ENCODE peak calls at places on chromosome 9, in eight cellular contexts. Z is cardiac muscle cell; W is T-cell; N is stimulated activated CD4-positive, alpha-beta T cell treated with anti-CD3 and anti-CD28 coated beads, Interleukin-2, amount 100 ng/mL, for 48 hours; L is CD4-positive, alpha-beta T cell; I is AG08396; J is left colon; P is naive thymus-derived CD4-positive, alpha-beta T cell. O is an unnamed sample.

GRCh38 chr9:70947086-70947485 is 174.3 kb downstream of the TRPM3 start:
- DNase-seq in Z (no peak), J (no peak), I (no peak), N (no peak), L (no peak), W (no peak), P (no peak), O (no peak)

GRCh38 chr9:16626577-16627130 is 243.8 kb downstream of the BNC2 start:
- DNase-seq in L (no peak), P (no peak), I (peak; percentile 73), Z (peak; percentile 84), J (no peak), W (no peak), N (no peak), O (no peak)

GRCh38 chr9:2663886-2664674 is 42.5 kb downstream of the VLDLR start:
- DNase-seq in P (no peak), I (no peak), N (no peak), J (no peak), W (no peak), Z (no peak), L (no peak), O (no peak)

GRCh38 chr9:92424340-92424739 is at the start of gene OMD:
- DNase-seq in W (no peak), Z (no peak), N (no peak), L (no peak), J (no peak), P (no peak), I (no peak), O (no peak)

GRCh38 chr9:109968702-109969450 is 188.9 kb downstream of the PALM2AKAP2 start:
- DNase-seq in J (no peak), P (no peak), W (no peak), I (no peak), L (no peak), N (no peak), Z (peak; percentile 60), O (no peak)

GRCh38 chr9:89022071-89022721 is 30.9 kb downstream of the S1PR3 start:
- DNase-seq in Z (peak; percentile 86), W (no peak), J (no peak), I (no peak), L (no peak), N (no peak), P (no peak), O (no peak)

GRCh38 chr9:14203366-14204056 is 110.4 kb downstream of the NFIB start:
- DNase-seq in L (no peak), N (no peak), I (no peak), Z (peak; percentile 69), P (no peak), J (peak; percentile 74), W (no peak), O (no peak)

GRCh38 chr9:129547869-129548570 is 72.9 kb downstream of the C9orf50 start:
- DNase-seq in P (no peak), Z (no peak), J (no peak), N (no peak), L (no peak), W (no peak), I (no peak), O (no peak)

GRCh38 chr9:6822696-6823095 is 64.9 kb downstream of the KDM4C start:
- DNase-seq in Z (no peak), I (no peak), P (no peak), N (no peak), J (no peak), L (no peak), W (no peak), O (no peak)

GRCh38 chr9:130768265-130768664 is 66.8 kb upstream of the ABL1 start:
- DNase-seq in Z (peak; percentile 57), N (no peak), L (no peak), W (no peak), P (no peak), J (peak; percentile 64), I (no peak), O (no peak)

GRCh38 chr9:132597073-132597775 is 14.8 kb downstream of the BARHL1 start:
- DNase-seq in P (no peak), Z (peak; percentile 42), L (no peak), N (no peak), J (peak; percentile 25), W (no peak), I (no peak), O (no peak)

GRCh38 chr9:35114921-35115341 is 731 bp downstream of the ATOSB start:
- DNase-seq in Z (peak; percentile 42), P (peak; percentile 22), W (peak; percentile 24), L (no peak), N (no peak), I (no peak), J (peak; percentile 78), O (peak; percentile 41)

GRCh38 chr9:92308893-92309292 is 15.4 kb upstream of the IARS1 start:
- DNase-seq in P (no peak), J (no peak), N (no peak), W (no peak), I (no peak), Z (peak; percentile 62), L (no peak), O (no peak)

GRCh38 chr9:20786807-20787206 is 102.7 kb downstream of the FOCAD start:
- DNase-seq in I (no peak), Z (no peak), N (no peak), J (no peak), W (no peak), P (no peak), L (no peak), O (no peak)

GRCh38 chr9:101514056-101514455 is 19.6 kb upstream of the RNF20 start:
- DNase-seq in I (peak; percentile 29), P (no peak), Z (peak; percentile 28), J (no peak), L (no peak), W (no peak), N (no peak), O (no peak)

GRCh38 chr9:93092171-93092991 is 3.6 kb upstream of the CARD19 start:
- DNase-seq in N (no peak), P (no peak), L (no peak), W (no peak), Z (no peak), J (no peak), I (no peak), O (peak; percentile 46)

GRCh38 chr9:34139477-34140146 is 13.1 kb upstream of the DCAF12 start:
- DNase-seq in J (no peak), W (no peak), N (no peak), P (no peak), L (no peak), I (peak; percentile 88), Z (peak; percentile 98), O (no peak)

GRCh38 chr9:25716220-25716872 is 38.1 kb upstream of the TUSC1 start:
- DNase-seq in I (peak; percentile 53), J (peak; percentile 12), N (no peak), Z (peak; percentile 92), L (no peak), W (no peak), P (no peak), O (no peak)

GRCh38 chr9:35115680-35116538 is at the start of gene ATOSB:
- DNase-seq in L (peak; percentile 84), I (peak; percentile 90), N (peak; percentile 87), P (peak; percentile 82), Z (peak; percentile 98), J (peak; percentile 98), W (peak; percentile 87), O (peak; percentile 87)

GRCh38 chr9:23493219-23493618 is 332.8 kb downstream of the ELAVL2 start:
- DNase-seq in J (no peak), N (no peak), Z (no peak), L (no peak), I (no peak), P (no peak), W (no peak), O (no peak)

GRCh38 chr9:21481470-21482057 is 549 bp downstream of the IFNE start:
- DNase-seq in N (no peak), Z (no peak), W (no peak), J (no peak), P (no peak), I (no peak), L (no peak), O (no peak)

GRCh38 chr9:95775191-95775590 is 100.3 kb upstream of the ERCC6L2 start:
- DNase-seq in I (no peak), W (no peak), Z (no peak), P (no peak), J (no peak), N (no peak), L (no peak), O (no peak)

GRCh38 chr9:87280421-87280820 is 217.2 kb upstream of the DAPK1 start:
- DNase-seq in N (no peak), L (no peak), I (no peak), J (no peak), W (no peak), Z (peak; percentile 36), P (no peak), O (no peak)

GRCh38 chr9:124291801-124292396 is 34.1 kb downstream of the NEK6 start:
- DNase-seq in I (no peak), L (no peak), N (peak; percentile 20), J (peak; percentile 36), P (no peak), Z (no peak), W (no peak), O (no peak)

GRCh38 chr9:27377811-27378345 is 80.9 kb upstream of the EQTN start:
- DNase-seq in L (no peak), P (no peak), W (no peak), Z (no peak), J (no peak), I (no peak), N (no peak), O (no peak)

GRCh38 chr9:95142728-95143127 is 174.8 kb downstream of the FANCC start:
- DNase-seq in N (no peak), L (no peak), P (no peak), J (no peak), W (no peak), I (no peak), Z (no peak), O (no peak)

GRCh38 chr9:83649080-83649479 is 26.1 kb downstream of the IDNK start:
- DNase-seq in I (peak; percentile 65), Z (peak; percentile 63), L (peak; percentile 73), W (peak; percentile 77), P (peak; percentile 74), N (peak; percentile 73), J (peak; percentile 79), O (peak; percentile 73)

GRCh38 chr9:16417101-16417500 is 453.4 kb downstream of the BNC2 start:
- DNase-seq in L (no peak), W (no peak), N (no peak), Z (peak; percentile 89), I (peak; percentile 54), P (no peak), J (no peak), O (no peak)

GRCh38 chr9:132241840-132242620 is 80.2 kb downstream of the NTNG2 start:
- DNase-seq in Z (peak; percentile 21), W (peak; percentile 43), I (no peak), N (no peak), J (peak; percentile 59), P (peak; percentile 37), L (peak; percentile 27), O (peak; percentile 28)

GRCh38 chr9:35287986-35288515 is 126.2 kb downstream of the UNC13B start:
- DNase-seq in I (peak; percentile 22), Z (no peak), P (no peak), N (no peak), J (no peak), L (no peak), W (no peak), O (no peak)

GRCh38 chr9:4596165-4596922 is 65.8 kb upstream of the PLPP6 start:
- DNase-seq in I (no peak), N (no peak), W (peak; percentile 77), P (peak; percentile 91), Z (no peak), J (peak; percentile 11), L (peak; percentile 35), O (peak; percentile 61)

GRCh38 chr9:74771262-74771585 is 116.5 kb downstream of the TRPM6 start:
- DNase-seq in P (no peak), N (peak; percentile 16), W (no peak), I (no peak), J (no peak), Z (no peak), L (no peak), O (no peak)

GRCh38 chr9:63728287-63728686 is 1556.7 kb downstream of the FOXD4L5 start:
- DNase-seq in W (no peak), P (no peak), I (no peak), Z (no peak), N (no peak), J (no peak), L (no peak), O (no peak)

GRCh38 chr9:6234014-6234413 is 18.4 kb downstream of the IL33 start:
- DNase-seq in J (no peak), I (no peak), Z (peak; percentile 70), L (no peak), N (no peak), W (no peak), P (no peak), O (no peak)